ENCODE peak calls at places on chromosomes 1 and 21, in five cellular contexts. L, H, O, Z and K are unnamed samples.

GRCh38 chr21:17352937-17353655 is 159.7 kb upstream of the CXADR start:
- DNase-seq in O (no peak), Z (no peak), H (no peak), L (no peak), K (no peak)

GRCh38 chr1:117512728-117513321 is 93.0 kb upstream of the TENT5C start:
- DNase-seq in Z (peak; percentile 58), H (peak; percentile 1), L (peak; percentile 37), O (peak; percentile 4), K (peak; percentile 52)

GRCh38 chr1:183778568-183779433 is 26.1 kb upstream of the RGL1 start:
- DNase-seq in H (no peak), O (no peak), L (no peak), Z (no peak), K (no peak)

GRCh38 chr1:100657876-100658715 is 61.4 kb upstream of the VCAM1 start:
- DNase-seq in O (no peak), H (no peak), Z (no peak), L (no peak), K (no peak)

GRCh38 chr1:153561401-153561985 is 4.2 kb downstream of the S100A2 start:
- DNase-seq in L (no peak), H (no peak), O (no peak), Z (no peak), K (no peak)

GRCh38 chr1:25694167-25694566 is 77.6 kb downstream of the MAN1C1 start:
- DNase-seq in H (no peak), L (no peak), O (no peak), Z (peak; percentile 74), K (peak; percentile 62)

GRCh38 chr21:14900058-14900457 is 164.7 kb downstream of the NRIP1 start:
- DNase-seq in H (no peak), Z (peak; percentile 71), L (peak; percentile 13), O (no peak), K (peak; percentile 81)

GRCh38 chr1:51829058-51829457 is 49.5 kb downstream of the NRDC start:
- DNase-seq in O (no peak), H (no peak), Z (no peak), L (no peak), K (no peak)

GRCh38 chr21:32256226-32256625 is 22.6 kb downstream of the MIS18A start:
- DNase-seq in O (no peak), L (no peak), Z (no peak), H (no peak), K (no peak)
- H3K4me2 ChIP-seq in O (no peak overlapping the region), L (no peak overlapping the region), Z (peak overlapping the region; percentile 58), H (no peak overlapping the region), K (no peak overlapping the region)

GRCh38 chr1:44674113-44675000 is at the start of the genes ARMH1 and TMEM53:
- DNase-seq in L (peak; percentile 100), O (peak; percentile 98), H (peak; percentile 98), Z (peak; percentile 99), K (peak; percentile 99)

GRCh38 chr1:44672254-44672955 is 1.9 kb downstream of the TMEM53 start:
- DNase-seq in H (no peak), Z (peak; percentile 19), O (no peak), L (peak; percentile 42), K (peak; percentile 91)

GRCh38 chr1:44673675-44674112 is 587 bp downstream of the TMEM53 start:
- DNase-seq in H (no peak), L (no peak), O (no peak), Z (no peak), K (no peak)

GRCh38 chr1:44675186-44675585 is 672 bp downstream of the ARMH1 start:
- DNase-seq in H (no peak), L (no peak), O (no peak), Z (no peak), K (no peak)

GRCh38 chr1:44672956-44673674 is 1.2 kb downstream of the TMEM53 start:
- DNase-seq in H (no peak), O (no peak), L (no peak), Z (peak; percentile 4), K (no peak)
- H3K27ac ChIP-seq in H (peak overlapping the region; percentile 90), O (no peak overlapping the region), L (no peak overlapping the region), Z (peak overlapping the region; percentile 86), K (peak overlapping the region; percentile 83)

DNA sequence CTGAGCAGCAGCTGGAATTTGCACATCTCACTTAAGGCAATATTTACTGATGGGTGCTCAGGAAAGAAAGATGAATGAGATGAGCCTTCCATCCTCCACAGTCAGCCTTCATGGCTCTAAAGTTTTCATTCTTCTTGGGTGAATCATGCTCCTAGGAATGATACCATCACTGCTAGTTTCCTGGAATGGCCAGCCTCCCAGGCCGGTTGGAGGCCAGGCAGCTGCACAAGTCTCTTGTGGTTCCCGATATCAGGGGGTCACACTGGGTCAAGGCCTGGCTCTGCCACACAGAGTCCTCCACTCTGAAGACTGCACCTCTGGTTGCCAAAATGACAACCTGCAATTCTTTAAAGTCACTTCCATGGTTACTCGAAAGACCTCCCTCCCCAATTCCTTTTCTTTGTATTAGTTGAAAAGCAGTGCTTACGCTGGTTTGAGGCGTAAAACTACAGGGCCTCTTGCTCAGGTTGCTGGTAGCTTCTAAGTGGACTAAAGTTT is 46.2 kb upstream of the PALMD start:
- DNase-seq in Z (peak; percentile 81), L (no peak), O (no peak), H (peak; percentile 80), K (peak; percentile 95)
- H3K4me2 ChIP-seq in Z (peak overlapping the region; percentile 42), L (no peak overlapping the region), O (no peak overlapping the region), H (peak overlapping the region; percentile 34), K (no peak overlapping the region)

DNA sequence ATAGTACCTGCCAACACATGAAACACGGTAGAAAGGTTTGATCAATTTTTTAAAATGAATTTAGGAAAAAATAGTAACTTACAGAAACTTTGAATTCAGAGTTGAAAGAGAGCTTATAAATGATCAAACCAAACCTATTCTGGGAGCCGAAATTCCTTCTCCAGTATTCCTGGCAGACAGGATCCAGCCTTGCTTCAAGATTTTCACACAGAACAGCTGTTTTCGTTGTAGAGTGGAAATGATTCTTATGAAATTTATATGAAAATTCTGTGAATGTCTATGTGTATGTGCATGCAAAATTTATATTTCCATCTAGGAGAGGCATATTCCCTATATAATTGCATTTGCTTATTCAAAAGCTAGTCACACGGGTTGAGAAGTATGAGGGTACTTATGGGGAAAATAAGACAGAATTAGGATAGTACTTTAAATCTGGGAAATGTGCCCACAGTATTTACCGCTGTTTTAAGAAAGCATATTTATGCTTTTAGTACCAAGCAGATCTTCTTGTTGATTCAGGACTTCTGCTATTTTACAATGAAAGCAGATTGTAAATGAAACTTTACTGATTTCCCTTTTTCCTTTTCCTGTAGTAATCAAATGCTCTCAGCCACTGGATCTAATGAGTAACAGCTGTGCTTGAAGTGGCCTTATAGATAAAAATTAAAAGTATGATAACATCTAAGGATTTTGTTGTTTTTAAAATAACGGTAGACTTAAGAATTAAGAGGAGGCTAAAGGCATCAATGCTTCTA is 30.4 kb downstream of the PRRX1 start:
- DNase-seq in H (no peak), O (no peak), L (no peak), Z (peak; percentile 52), K (peak; percentile 38)
- H3K27ac ChIP-seq in H (no peak overlapping the region), O (no peak overlapping the region), L (no peak overlapping the region), Z (peak overlapping the region; percentile 88), K (peak overlapping the region; percentile 57)

GRCh38 chr1:18452550-18452949 is 28.2 kb upstream of the KLHDC7A start:
- DNase-seq in O (peak; percentile 17), L (peak; percentile 58), Z (peak; percentile 21), H (peak; percentile 21), K (no peak)
- H3K4me2 ChIP-seq in O (no peak overlapping the region), L (no peak overlapping the region), Z (no peak overlapping the region), H (no peak overlapping the region), K (no peak overlapping the region)

GRCh38 chr1:12542596-12543592 is 75.1 kb downstream of the DHRS3 start:
- DNase-seq in O (peak; percentile 39), L (no peak), Z (no peak), H (no peak), K (no peak)
- H3K27ac ChIP-seq in O (peak overlapping the region; percentile 34), L (no peak overlapping the region), Z (no peak overlapping the region), H (peak overlapping the region; percentile 20), K (no peak overlapping the region)